ENCODE peak calls at places on chromosomes 12 and 14, in four cellular contexts. One of them, this sample, is unnamed.

GRCh38 chr12:121590476-121591143 is 9.8 kb upstream of the KDM2B start:
- DNase-seq in GM12878: peak; percentile 74
- DNase-seq in H1: no peak
- DNase-seq in HepG2: peak; percentile 58
- DNase-seq in this sample: no peak

GRCh38 chr12:55847603-55848329 is 5.0 kb upstream of the MMP19 start:
- DNase-seq in GM12878: no peak
- DNase-seq in H1: no peak
- DNase-seq in HepG2: peak; percentile 26
- DNase-seq in this sample: peak; percentile 75

GRCh38 chr14:24443053-24443683 is 592 bp upstream of the SDR39U1 start:
- DNase-seq in GM12878: no peak
- DNase-seq in H1: no peak
- DNase-seq in HepG2: no peak
- DNase-seq in this sample: no peak

GRCh38 chr14:67332468-67332867 is 27.1 kb downstream of the ATP6V1D start:
- DNase-seq in GM12878: no peak
- DNase-seq in H1: no peak
- DNase-seq in HepG2: no peak
- DNase-seq in this sample: no peak

GRCh38 chr12:54301428-54302045 is 722 bp upstream of the NFE2 start:
- DNase-seq in GM12878: no peak
- DNase-seq in H1: no peak
- DNase-seq in HepG2: peak; percentile 86
- DNase-seq in this sample: no peak

GRCh38 chr14:49959822-49960408 is 67.0 kb downstream of the ARF6 start:
- DNase-seq in GM12878: peak; percentile 76
- DNase-seq in H1: no peak
- DNase-seq in HepG2: no peak
- DNase-seq in this sample: no peak

GRCh38 chr14:37709419-37710195 is 114.2 kb downstream of the TTC6 start:
- DNase-seq in GM12878: no peak
- DNase-seq in H1: no peak
- DNase-seq in HepG2: peak; percentile 70
- DNase-seq in this sample: no peak

GRCh38 chr12:109393437-109394345 is 46.0 kb downstream of the MYO1H start:
- DNase-seq in GM12878: no peak
- DNase-seq in H1: no peak
- DNase-seq in HepG2: peak; percentile 35
- DNase-seq in this sample: peak; percentile 76

GRCh38 chr12:64682572-64683277 is 72.4 kb downstream of the RASSF3 start:
- DNase-seq in GM12878: no peak
- DNase-seq in H1: no peak
- DNase-seq in HepG2: no peak
- DNase-seq in this sample: no peak

GRCh38 chr12:94041833-94042232 is 106.5 kb upstream of the PLXNC1 start:
- DNase-seq in GM12878: no peak
- DNase-seq in H1: no peak
- DNase-seq in HepG2: no peak
- DNase-seq in this sample: no peak

GRCh38 chr12:53049582-53050318 is at the start of gene TNS2:
- DNase-seq in GM12878: no peak
- DNase-seq in H1: no peak
- DNase-seq in HepG2: peak; percentile 72
- DNase-seq in this sample: peak; percentile 44

GRCh38 chr14:89298056-89298834 is 118.8 kb downstream of the FOXN3 start:
- DNase-seq in GM12878: no peak
- DNase-seq in H1: no peak
- DNase-seq in HepG2: no peak
- DNase-seq in this sample: no peak

GRCh38 chr12:53539526-53539925 is 32.2 kb upstream of the NPFF start:
- DNase-seq in GM12878: no peak
- DNase-seq in H1: no peak
- DNase-seq in HepG2: no peak
- DNase-seq in this sample: no peak

GRCh38 chr12:80441921-80442320 is 2.1 kb upstream of the PTPRQ start:
- DNase-seq in GM12878: no peak
- DNase-seq in H1: no peak
- DNase-seq in HepG2: no peak
- DNase-seq in this sample: no peak

DNA sequence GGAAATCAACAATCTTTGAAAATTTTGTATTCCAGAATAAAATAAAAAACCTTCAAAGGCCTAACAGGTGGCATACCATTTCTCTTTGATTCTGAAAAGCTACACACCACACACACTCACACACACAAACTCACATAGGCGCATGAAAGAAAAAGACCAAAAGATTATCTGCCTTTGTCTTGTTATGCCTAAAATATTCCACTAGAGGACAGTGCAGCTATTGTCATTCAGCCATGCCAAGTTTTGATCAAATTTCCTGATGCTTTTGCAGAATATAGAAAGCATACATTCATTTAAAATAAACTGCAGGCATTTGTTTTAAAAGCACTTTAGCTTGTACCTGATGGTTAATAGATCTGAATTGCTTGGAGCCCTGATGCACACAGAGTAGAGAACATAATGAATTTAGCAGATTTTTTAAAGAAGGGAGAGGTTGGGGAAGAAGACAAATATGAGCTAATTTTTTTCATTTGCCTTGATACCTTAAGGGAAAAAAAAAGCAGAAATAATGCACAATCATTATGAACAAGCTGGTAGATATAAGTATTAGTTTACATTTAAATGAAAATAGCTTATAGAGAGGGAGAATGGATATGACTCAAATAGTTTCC is 1766.9 kb upstream of the SEL1L start:
- DNase-seq in GM12878: no peak
- DNase-seq in H1: no peak
- DNase-seq in HepG2: peak; percentile 12
- DNase-seq in this sample: no peak
- TF ChIP-seq CBX5 in GM12878: no peak
- TF ChIP-seq CBX5 in H1: no peak
- TF ChIP-seq CBX5 in HepG2: no peak
- TF ChIP-seq CBX5 in this sample: no peak

GRCh38 chr14:105142651-105143450 is 25.7 kb downstream of the JAG2 start:
- DNase-seq in GM12878: no peak
- DNase-seq in H1: no peak
- DNase-seq in HepG2: no peak
- DNase-seq in this sample: no peak

GRCh38 chr14:105144666-105145380 is 23.8 kb downstream of the JAG2 start:
- DNase-seq in GM12878: no peak
- DNase-seq in H1: no peak
- DNase-seq in HepG2: no peak
- DNase-seq in this sample: no peak

GRCh38 chr14:105144231-105144665 is 24.3 kb downstream of the JAG2 start:
- DNase-seq in GM12878: no peak
- DNase-seq in H1: no peak
- DNase-seq in HepG2: no peak
- DNase-seq in this sample: no peak

GRCh38 chr14:105145381-105146180 is 23.0 kb downstream of the JAG2 start:
- DNase-seq in GM12878: no peak
- DNase-seq in H1: no peak
- DNase-seq in HepG2: no peak
- DNase-seq in this sample: no peak

DNA sequence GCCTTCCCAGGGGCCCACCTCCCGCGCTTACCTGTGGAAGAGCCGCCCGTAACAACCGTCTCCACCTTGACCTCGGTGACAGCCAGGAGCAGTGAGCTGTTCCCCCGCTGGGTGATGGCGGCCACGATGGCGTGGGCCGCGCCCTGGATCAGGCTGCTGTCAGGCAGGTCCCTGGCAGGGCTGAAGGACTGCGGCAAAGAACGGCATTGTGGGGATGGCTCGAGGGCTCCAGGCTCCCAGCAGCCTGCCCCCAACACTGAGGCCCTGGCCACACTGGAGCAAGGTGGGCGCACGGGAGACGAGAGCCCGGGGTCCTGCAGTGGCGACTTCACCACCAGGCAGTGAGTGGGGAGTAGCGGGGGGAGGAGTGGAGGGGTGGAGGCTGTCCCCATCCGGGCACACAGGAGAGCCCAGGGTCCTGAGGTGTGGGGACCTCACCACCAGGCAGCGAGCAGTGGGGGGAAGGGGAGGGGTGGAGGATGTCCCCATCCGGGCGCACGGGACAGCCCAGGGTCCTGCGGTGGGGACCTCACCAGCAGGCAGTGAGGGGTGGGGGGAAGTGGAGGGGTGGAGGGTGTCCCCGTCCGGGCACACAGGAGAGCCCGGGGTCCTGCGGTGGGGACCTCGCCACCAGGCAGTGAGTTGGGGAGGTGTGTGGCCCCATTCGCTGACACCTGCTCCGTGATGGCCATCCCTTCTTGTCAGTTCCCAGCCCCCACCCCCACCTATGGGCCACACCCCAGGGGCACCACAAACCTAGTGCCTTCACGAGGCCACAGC is 24.9 kb downstream of the JAG2 start:
- DNase-seq in GM12878: no peak
- DNase-seq in H1: no peak
- DNase-seq in HepG2: no peak
- DNase-seq in this sample: no peak
- TF ChIP-seq CREB1 in GM12878: no peak
- TF ChIP-seq CREB1 in H1: no peak
- TF ChIP-seq CREB1 in HepG2: no peak
- TF ChIP-seq CREB1 in this sample: no peak

GRCh38 chr14:75539165-75539561 is 16.9 kb downstream of the BATF start:
- DNase-seq in GM12878: no peak
- DNase-seq in H1: no peak
- DNase-seq in HepG2: no peak
- DNase-seq in this sample: no peak

GRCh38 chr14:75539562-75540478 is 17.6 kb downstream of the BATF start:
- DNase-seq in GM12878: no peak
- DNase-seq in H1: no peak
- DNase-seq in HepG2: no peak
- DNase-seq in this sample: peak; percentile 54

GRCh38 chr14:75533791-75534190 is 11.5 kb downstream of the BATF start:
- DNase-seq in GM12878: no peak
- DNase-seq in H1: no peak
- DNase-seq in HepG2: no peak
- DNase-seq in this sample: no peak

GRCh38 chr14:75535164-75535898 is 13.1 kb downstream of the BATF start:
- DNase-seq in GM12878: no peak
- DNase-seq in H1: no peak
- DNase-seq in HepG2: peak; percentile 31
- DNase-seq in this sample: no peak

GRCh38 chr14:75537071-75537470 is 14.8 kb downstream of the BATF start:
- DNase-seq in GM12878: no peak
- DNase-seq in H1: no peak
- DNase-seq in HepG2: no peak
- DNase-seq in this sample: no peak
- TF ChIP-seq CBX5 in GM12878: no peak
- TF ChIP-seq CBX5 in H1: no peak
- TF ChIP-seq CBX5 in HepG2: no peak
- TF ChIP-seq CBX5 in this sample: no peak

GRCh38 chr12:49296836-49297694 is 2.1 kb downstream of the PRPH start:
- DNase-seq in GM12878: no peak
- DNase-seq in H1: no peak
- DNase-seq in HepG2: peak; percentile 48
- DNase-seq in this sample: peak; percentile 91
- TF ChIP-seq CREB1 in GM12878: no peak
- TF ChIP-seq CREB1 in H1: no peak
- TF ChIP-seq CREB1 in HepG2: no peak
- TF ChIP-seq CREB1 in this sample: peak; percentile 42

DNA sequence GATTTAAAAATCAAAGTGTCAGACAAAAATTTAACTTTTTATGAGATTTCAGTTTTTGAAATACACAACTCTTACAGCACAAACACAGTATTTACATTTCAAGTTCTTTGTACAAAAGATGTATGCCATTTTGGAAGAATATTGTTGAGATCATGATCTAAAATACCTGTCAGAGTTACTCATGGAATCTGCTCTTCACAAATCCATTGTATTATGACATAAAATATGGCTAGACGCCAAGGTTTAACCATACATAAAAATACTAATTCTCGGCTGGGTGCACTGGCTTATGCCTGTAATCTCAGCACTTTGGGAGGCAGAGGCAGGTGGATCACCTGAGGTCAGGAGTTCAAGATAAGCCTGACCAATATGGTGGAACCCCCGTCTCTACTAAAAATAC is 6.2 kb upstream of the SYCP3 start:
- DNase-seq in GM12878: no peak
- DNase-seq in H1: no peak
- DNase-seq in HepG2: no peak
- DNase-seq in this sample: no peak
- TF ChIP-seq CBX5 in GM12878: no peak
- TF ChIP-seq CBX5 in H1: no peak
- TF ChIP-seq CBX5 in HepG2: no peak
- TF ChIP-seq CBX5 in this sample: no peak

DNA sequence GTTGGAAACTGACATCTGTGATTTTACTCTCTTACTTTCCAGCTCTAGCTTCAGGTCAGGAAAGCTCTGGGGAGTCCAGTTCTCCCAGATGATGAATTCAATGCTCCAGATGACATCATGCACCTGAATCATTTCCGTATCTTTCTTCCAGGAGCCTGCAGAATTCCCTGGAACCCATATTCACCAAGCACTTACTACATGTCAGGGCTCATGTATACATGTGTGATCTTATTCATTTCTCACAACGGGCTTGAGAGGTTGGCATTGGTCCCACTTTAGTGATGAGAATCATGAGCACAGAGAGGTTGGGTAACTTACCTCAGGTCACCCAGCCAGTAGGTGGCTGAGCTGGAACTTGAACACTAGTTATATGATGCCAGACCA is 10.4 kb upstream of the PGF start:
- DNase-seq in GM12878: no peak
- DNase-seq in H1: no peak
- DNase-seq in HepG2: no peak
- DNase-seq in this sample: no peak
- TF ChIP-seq CREB1 in GM12878: no peak
- TF ChIP-seq CREB1 in H1: no peak
- TF ChIP-seq CREB1 in HepG2: no peak
- TF ChIP-seq CREB1 in this sample: no peak